ENCODE peak calls at places on chromosomes 11 and 22, in eight cellular contexts. S is pancreas, V is type B pancreatic cell, M is glutamatergic neuron, W is NB4, P is cardiac fibroblast, A is fibroblast of lung, Y is tibial nerve. C is an unnamed sample.

GRCh38 chr11:69646493-69647201 is 5.7 kb downstream of the CCND1 start:
- DNase-seq in S (no peak), V (no peak), M (no peak), W (no peak), P (no peak), A (no peak), Y (no peak), C (no peak)

GRCh38 chr11:14376920-14377319 is 17.9 kb upstream of the RRAS2 start:
- DNase-seq in S (no peak), V (no peak), M (no peak), W (no peak), P (peak), A (peak), Y (no peak), C (no peak)

GRCh38 chr11:134126197-134126822 is 57.4 kb downstream of the JAM3 start:
- DNase-seq in S (no peak), V (no peak), M (no peak), W (no peak), P (peak), A (peak), Y (no peak), C (no peak)

GRCh38 chr11:119727523-119728081 is 1.4 kb downstream of the NECTIN1 start:
- DNase-seq in S (peak), V (no peak), M (peak), W (peak), P (peak), A (no peak), Y (no peak), C (peak)

GRCh38 chr11:113161671-113162589 is 152.5 kb upstream of the TTC12 start:
- DNase-seq in S (no peak), V (no peak), M (no peak), W (no peak), P (no peak), A (no peak), Y (no peak), C (no peak)

GRCh38 chr11:113091578-113091844 is 130.3 kb downstream of the NCAM1 start:
- DNase-seq in S (no peak), V (no peak), M (no peak), W (no peak), P (peak), A (no peak), Y (no peak), C (no peak)

GRCh38 chr22:17491090-17491489 is 72.2 kb upstream of the SLC25A18 start:
- DNase-seq in S (no peak), V (no peak), M (no peak), W (peak), P (no peak), A (no peak), Y (no peak), C (no peak)

GRCh38 chr11:107785401-107785800 is 73.2 kb downstream of the SLC35F2 start:
- DNase-seq in S (no peak), V (no peak), M (no peak), W (no peak), P (peak), A (peak), Y (no peak), C (no peak)

GRCh38 chr11:35524780-35525179 is 636 bp downstream of the PAMR1 start:
- DNase-seq in S (no peak), V (no peak), M (no peak), W (no peak), P (peak), A (peak), Y (no peak), C (no peak)

GRCh38 chr22:42450862-42451261 is 18.7 kb upstream of the NFAM1 start:
- DNase-seq in S (no peak), V (no peak), M (no peak), W (no peak), P (no peak), A (no peak), Y (no peak), C (no peak)

GRCh38 chr11:2507945-2508749 is 63.3 kb downstream of the KCNQ1 start:
- DNase-seq in S (peak), V (peak), M (no peak), W (no peak), P (no peak), A (no peak), Y (no peak), C (no peak)

GRCh38 chr22:42283288-42284229 is 13.1 kb upstream of the TCF20 start:
- DNase-seq in S (no peak), V (no peak), M (peak), W (peak), P (no peak), A (peak), Y (no peak), C (peak)

GRCh38 chr11:26827567-26828037 is 105.7 kb upstream of the SLC5A12 start:
- DNase-seq in S (no peak), V (no peak), M (peak), W (no peak), P (peak), A (peak), Y (no peak), C (no peak)

GRCh38 chr22:49437356-49437755 is 390.3 kb downstream of the BRD1 start:
- DNase-seq in S (no peak), V (no peak), M (no peak), W (no peak), P (no peak), A (no peak), Y (no peak), C (no peak)

GRCh38 chr22:38754247-38755154 is 1.3 kb downstream of the SUN2 start:
- DNase-seq in S (peak), V (no peak), M (no peak), W (peak), P (peak), A (peak), Y (peak), C (no peak)

GRCh38 chr22:42754658-42755057 is 34.0 kb upstream of the A4GALT start:
- DNase-seq in S (no peak), V (no peak), M (no peak), W (no peak), P (peak), A (peak), Y (no peak), C (no peak)

GRCh38 chr11:63666874-63667273 is 4.3 kb downstream of the ATL3 start:
- DNase-seq in S (no peak), V (no peak), M (no peak), W (no peak), P (peak), A (peak), Y (no peak), C (no peak)

GRCh38 chr11:102831709-102832492 is 11.5 kb downstream of the MMP3 start:
- DNase-seq in S (no peak), V (no peak), M (no peak), W (no peak), P (no peak), A (no peak), Y (no peak), C (no peak)

GRCh38 chr11:67195971-67196418 is 70.3 kb upstream of the GRK2 start:
- DNase-seq in S (no peak), V (no peak), M (no peak), W (peak), P (peak), A (peak), Y (no peak), C (no peak)

GRCh38 chr22:49736538-49736937 is 91.1 kb downstream of the BRD1 start:
- DNase-seq in S (no peak), V (peak), M (no peak), W (no peak), P (no peak), A (no peak), Y (no peak), C (no peak)

GRCh38 chr11:100949443-100949842 is 180.2 kb downstream of the PGR start:
- DNase-seq in S (no peak), V (no peak), M (no peak), W (no peak), P (no peak), A (no peak), Y (no peak), C (no peak)

GRCh38 chr22:24694971-24695928 is 79.3 kb downstream of the PIWIL3 start:
- DNase-seq in S (no peak), V (no peak), M (no peak), W (no peak), P (no peak), A (no peak), Y (no peak), C (no peak)

GRCh38 chr22:47605886-47606285 is 843.4 kb downstream of the TBC1D22A start:
- DNase-seq in S (no peak), V (no peak), M (no peak), W (no peak), P (no peak), A (no peak), Y (no peak), C (no peak)

GRCh38 chr11:122046846-122047245 is 69.2 kb downstream of the BLID start:
- DNase-seq in S (no peak), V (no peak), M (no peak), W (no peak), P (peak), A (peak), Y (no peak), C (no peak)

GRCh38 chr11:16605440-16605970 is 132.9 kb upstream of the C11orf58 start:
- DNase-seq in S (peak), V (no peak), M (peak), W (no peak), P (peak), A (peak), Y (peak), C (peak)

GRCh38 chr11:68200639-68201038 is 12.5 kb downstream of the KMT5B start:
- DNase-seq in S (no peak), V (no peak), M (no peak), W (no peak), P (peak), A (peak), Y (no peak), C (no peak)

GRCh38 chr11:118435893-118436624 is at the start of gene KMT2A:
- DNase-seq in S (peak), V (peak), M (peak), W (peak), P (peak), A (peak), Y (peak), C (peak)

GRCh38 chr11:111349191-111349695 is 29.8 kb downstream of the POU2AF1 start:
- DNase-seq in S (no peak), V (no peak), M (no peak), W (no peak), P (no peak), A (no peak), Y (no peak), C (no peak)

GRCh38 chr22:48443680-48444079 is 1384.0 kb downstream of the BRD1 start:
- DNase-seq in S (no peak), V (no peak), M (no peak), W (no peak), P (no peak), A (no peak), Y (no peak), C (no peak)

GRCh38 chr11:116885951-116886629 is 48.7 kb upstream of the APOA1 start:
- DNase-seq in S (no peak), V (no peak), M (no peak), W (no peak), P (peak), A (peak), Y (no peak), C (no peak)

GRCh38 chr11:17383466-17383865 is 5.0 kb downstream of the KCNJ11 start:
- DNase-seq in S (no peak), V (no peak), M (no peak), W (no peak), P (no peak), A (no peak), Y (no peak), C (no peak)

GRCh38 chr11:74332272-74332671 is 20.8 kb upstream of the P4HA3 start:
- DNase-seq in S (no peak), V (no peak), M (no peak), W (no peak), P (no peak), A (no peak), Y (no peak), C (no peak)

GRCh38 chr22:19419464-19420178 is 11.9 kb downstream of the HIRA start:
- DNase-seq in S (no peak), V (no peak), M (no peak), W (peak), P (peak), A (no peak), Y (no peak), C (no peak)

GRCh38 chr22:19121631-19122142 is 525 bp downstream of the DGCR2 start:
- DNase-seq in S (peak), V (no peak), M (peak), W (peak), P (peak), A (peak), Y (peak), C (peak)

GRCh38 chr11:95732930-95733602 is 56.5 kb downstream of the FAM76B start:
- DNase-seq in S (no peak), V (no peak), M (no peak), W (no peak), P (no peak), A (no peak), Y (no peak), C (no peak)

GRCh38 chr11:95739108-95739507 is 50.5 kb downstream of the FAM76B start:
- DNase-seq in S (no peak), V (no peak), M (no peak), W (no peak), P (no peak), A (no peak), Y (no peak), C (no peak)

GRCh38 chr11:95729462-95729861 is 60.1 kb downstream of the FAM76B start:
- DNase-seq in S (no peak), V (no peak), M (no peak), W (no peak), P (no peak), A (no peak), Y (no peak), C (no peak)

GRCh38 chr11:95736268-95737208 is 53.0 kb downstream of the FAM76B start:
- DNase-seq in S (no peak), V (no peak), M (no peak), W (no peak), P (peak), A (no peak), Y (no peak), C (no peak)

DNA sequence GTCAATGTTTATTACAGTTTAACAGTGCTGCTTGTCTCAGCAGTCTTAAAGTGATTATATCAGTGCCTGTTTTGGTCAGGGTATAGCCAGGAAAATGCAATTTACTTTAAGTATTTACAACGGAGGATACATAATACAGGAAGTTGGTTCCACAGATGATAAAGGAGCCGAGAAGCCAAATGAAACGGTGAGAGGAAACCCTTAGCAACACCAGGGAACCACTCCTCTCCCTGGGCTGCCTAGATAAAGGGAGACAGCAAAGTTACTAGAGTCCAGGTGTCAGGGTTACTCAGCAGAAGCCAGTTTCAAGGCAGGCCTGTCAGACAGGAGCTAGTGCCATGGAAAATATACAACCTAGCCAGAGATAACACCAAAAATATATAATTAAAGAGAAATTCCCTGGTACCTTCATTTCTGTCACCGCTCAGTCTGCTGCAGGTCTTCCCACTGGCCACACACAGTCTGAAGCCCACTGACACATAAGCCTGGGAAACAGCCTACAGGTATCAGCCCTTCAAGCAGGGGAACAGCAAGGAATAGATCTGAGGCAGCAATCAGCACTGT is 55.5 kb downstream of the FAM76B start:
- DNase-seq in S (no peak), V (no peak), M (no peak), W (no peak), P (no peak), A (no peak), Y (no peak), C (no peak)
- TF ChIP-seq CTCF in S (no peak), V (no peak), M (no peak), W (no peak), P (no peak), A (no peak), Y (no peak), C (no peak)

GRCh38 chr11:19102521-19102900 is 14.5 kb upstream of the ZDHHC13 start:
- DNase-seq in S (no peak), V (no peak), M (no peak), W (no peak), P (no peak), A (no peak), Y (no peak), C (no peak)
- TF ChIP-seq CTCF in S (no peak), V (no peak), M (no peak), W (no peak), P (no peak), A (no peak), Y (no peak), C (no peak)

DNA sequence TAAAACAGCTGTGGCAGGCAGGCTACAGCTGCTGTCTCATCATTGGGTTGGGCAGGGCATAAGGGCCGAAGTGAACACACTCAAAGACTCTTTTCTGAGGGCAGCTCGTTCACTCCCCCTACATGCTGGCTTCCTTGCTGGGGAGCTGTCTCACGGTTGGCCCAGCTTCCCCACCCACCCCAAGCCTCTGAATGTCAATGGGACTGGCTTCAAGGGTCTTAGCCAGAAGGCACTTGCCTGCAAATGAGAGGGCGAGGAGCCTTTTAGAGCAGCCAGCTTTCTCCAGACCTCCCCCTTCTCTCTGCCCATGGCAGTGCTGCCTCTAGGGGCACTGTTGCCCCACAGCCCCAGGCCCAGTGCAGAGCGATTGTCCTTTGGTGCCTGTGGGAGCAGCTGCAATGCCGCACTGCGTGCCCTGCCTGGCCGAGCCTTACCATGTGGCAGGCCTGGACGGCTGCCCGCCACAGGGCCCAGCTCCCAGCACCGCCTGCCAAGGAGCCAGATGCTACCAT is 94.7 kb upstream of the RASSF10 start:
- DNase-seq in S (peak), V (no peak), M (peak), W (peak), P (peak), A (peak), Y (no peak), C (peak)
- TF ChIP-seq CTCF in S (peak), V (peak), M (peak), W (peak), P (peak), A (peak), Y (peak), C (peak)

GRCh38 chr11:77126861-77127673 is 979 bp upstream of the MYO7A start:
- DNase-seq in S (peak), V (no peak), M (peak), W (peak), P (peak), A (no peak), Y (peak), C (peak)
- TF ChIP-seq CTCF in S (peak), V (peak), M (peak), W (peak), P (peak), A (peak), Y (peak), C (peak)

GRCh38 chr22:29727248-29727551 is 7.4 kb downstream of the CABP7 start:
- DNase-seq in S (no peak), V (no peak), M (peak), W (peak), P (peak), A (no peak), Y (peak), C (peak)
- TF ChIP-seq CTCF in S (no peak), V (peak), M (peak), W (peak), P (peak), A (peak), Y (no peak), C (peak)

DNA sequence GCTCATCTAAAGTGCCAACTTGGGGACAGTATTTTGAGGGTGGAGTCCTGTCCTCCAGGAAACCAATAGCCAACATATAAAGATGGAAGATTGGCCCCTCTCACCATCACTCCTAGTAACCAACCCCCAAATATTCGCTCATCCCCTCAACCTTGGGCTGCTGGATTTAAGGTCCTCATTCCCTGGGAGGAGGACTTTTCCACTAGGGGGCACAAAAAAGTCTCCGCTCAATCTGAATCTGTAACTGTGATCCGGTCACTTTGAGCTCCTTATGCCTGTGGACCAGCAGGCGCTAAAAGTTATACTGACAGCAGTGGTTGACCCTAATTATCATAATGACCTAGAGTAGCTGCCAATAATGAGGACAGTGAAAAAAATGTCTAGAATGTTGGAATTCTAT is 20.5 kb upstream of the CLPB start:
- DNase-seq in S (no peak), V (no peak), M (no peak), W (no peak), P (no peak), A (no peak), Y (no peak), C (no peak)
- TF ChIP-seq CTCF in S (no peak), V (no peak), M (no peak), W (peak), P (peak), A (peak), Y (no peak), C (no peak)

GRCh38 chr11:92277871-92278270 is 53.3 kb downstream of the FAT3 start:
- DNase-seq in S (no peak), V (no peak), M (no peak), W (no peak), P (no peak), A (peak), Y (no peak), C (no peak)

GRCh38 chr11:92272651-92273050 is 48.0 kb downstream of the FAT3 start:
- DNase-seq in S (no peak), V (no peak), M (no peak), W (no peak), P (no peak), A (no peak), Y (no peak), C (no peak)

GRCh38 chr11:92279056-92279455 is 54.4 kb downstream of the FAT3 start:
- DNase-seq in S (no peak), V (no peak), M (no peak), W (no peak), P (no peak), A (no peak), Y (no peak), C (no peak)

DNA sequence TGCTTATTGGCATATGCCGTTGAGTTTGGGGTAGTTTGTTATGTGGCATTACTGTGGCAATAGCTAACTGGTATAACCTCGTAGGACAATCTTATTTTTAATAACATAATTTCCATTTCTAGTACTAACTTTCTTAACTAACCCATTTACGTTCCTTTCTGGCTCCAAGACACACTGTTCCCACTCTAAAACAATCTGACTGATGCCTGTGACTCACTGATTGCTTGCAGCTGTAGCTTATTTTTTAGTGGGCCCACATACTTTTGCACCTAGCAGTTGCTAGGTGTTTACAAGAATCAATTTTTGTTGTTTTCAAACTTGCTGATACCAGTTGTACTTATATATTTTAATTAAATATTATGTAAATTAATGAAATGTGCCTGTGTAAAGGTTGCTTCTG is 52.2 kb downstream of the FAT3 start:
- DNase-seq in S (no peak), V (no peak), M (no peak), W (no peak), P (no peak), A (peak), Y (no peak), C (no peak)
- TF ChIP-seq CTCF in S (no peak), V (no peak), M (no peak), W (no peak), P (no peak), A (no peak), Y (no peak), C (no peak)

DNA sequence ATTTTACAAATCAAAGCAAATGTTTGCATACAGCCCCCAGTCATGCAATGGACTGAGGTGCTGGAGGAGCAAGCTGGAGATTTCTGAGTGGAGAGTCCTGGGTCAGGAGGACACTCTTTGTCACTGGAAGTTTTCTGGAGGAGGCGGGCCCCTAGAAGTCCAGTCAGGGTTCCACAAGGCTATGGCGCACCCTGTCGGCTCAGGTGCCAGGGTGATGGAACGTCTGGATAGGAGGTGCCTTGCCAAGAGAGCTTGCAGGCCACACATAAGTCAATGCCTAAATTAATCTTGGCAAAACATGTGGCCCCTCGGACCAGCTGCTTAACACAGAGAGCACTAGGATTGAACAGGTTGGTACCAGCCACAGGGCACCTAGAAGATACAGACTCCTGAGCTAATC is 174.7 kb upstream of the CADM1 start:
- DNase-seq in S (no peak), V (no peak), M (no peak), W (peak), P (no peak), A (no peak), Y (no peak), C (peak)
- TF ChIP-seq CTCF in S (no peak), V (no peak), M (no peak), W (no peak), P (no peak), A (peak), Y (no peak), C (no peak)